ENCODE peak calls at places on chromosomes 7 and 10, in five cellular contexts. One of them, this sample, is unnamed.

GRCh38 chr10:24718031-24718855 is 5.4 kb downstream of the ARHGAP21 start:
- DNase-seq in GM12878: no peak
- DNase-seq in HepG2: peak; percentile 62
- DNase-seq in H1: no peak
- DNase-seq in HEK293T: no peak
- DNase-seq in this sample: no peak

GRCh38 chr7:95676691-95677090 is 80.4 kb upstream of the PDK4 start:
- DNase-seq in GM12878: no peak
- DNase-seq in H1: no peak
- DNase-seq in HEK293T: no peak
- DNase-seq in HepG2: no peak
- DNase-seq in this sample: no peak

GRCh38 chr10:127117125-127117524 is 79.3 kb downstream of the INSYN2A start:
- DNase-seq in HEK293T: peak; percentile 59
- DNase-seq in GM12878: no peak
- DNase-seq in HepG2: peak; percentile 12
- DNase-seq in H1: peak; percentile 86
- DNase-seq in this sample: peak; percentile 28

GRCh38 chr10:1002425-1003006 is 14.3 kb downstream of the GTPBP4 start:
- DNase-seq in HepG2: no peak
- DNase-seq in HEK293T: no peak
- DNase-seq in GM12878: no peak
- DNase-seq in H1: no peak
- DNase-seq in this sample: no peak

GRCh38 chr7:94556028-94556427 is 46.4 kb downstream of the CASD1 start:
- DNase-seq in HEK293T: no peak
- DNase-seq in H1: no peak
- DNase-seq in HepG2: no peak
- DNase-seq in GM12878: no peak
- DNase-seq in this sample: no peak

GRCh38 chr10:124649209-124649608 is 95.0 kb downstream of the FAM53B start:
- DNase-seq in HEK293T: no peak
- DNase-seq in GM12878: no peak
- DNase-seq in H1: no peak
- DNase-seq in HepG2: no peak
- DNase-seq in this sample: no peak

GRCh38 chr7:139620676-139621344 is 97.3 kb downstream of the CLEC2L start:
- DNase-seq in HEK293T: peak; percentile 85
- DNase-seq in H1: peak; percentile 93
- DNase-seq in HepG2: peak; percentile 28
- DNase-seq in GM12878: no peak
- DNase-seq in this sample: peak; percentile 47

GRCh38 chr10:12241810-12242529 is 46.0 kb downstream of the CDC123 start:
- DNase-seq in HEK293T: no peak
- DNase-seq in HepG2: no peak
- DNase-seq in GM12878: peak; percentile 41
- DNase-seq in H1: no peak
- DNase-seq in this sample: no peak

GRCh38 chr10:128274938-128275337 is 148.7 kb upstream of the MKI67 start:
- DNase-seq in HEK293T: no peak
- DNase-seq in GM12878: no peak
- DNase-seq in HepG2: no peak
- DNase-seq in H1: no peak
- DNase-seq in this sample: no peak

GRCh38 chr10:120555436-120556163 is 98.6 kb downstream of the PLPP4 start:
- DNase-seq in HepG2: no peak
- DNase-seq in H1: no peak
- DNase-seq in HEK293T: no peak
- DNase-seq in GM12878: no peak
- DNase-seq in this sample: no peak

GRCh38 chr10:70672165-70672992 is at the start of gene ADAMTS14:
- DNase-seq in GM12878: no peak
- DNase-seq in H1: peak; percentile 69
- DNase-seq in HEK293T: peak; percentile 54
- DNase-seq in HepG2: no peak
- DNase-seq in this sample: no peak

GRCh38 chr10:114519306-114519669 is 115.0 kb upstream of the AFAP1L2 start:
- DNase-seq in GM12878: no peak
- DNase-seq in HEK293T: no peak
- DNase-seq in HepG2: no peak
- DNase-seq in H1: no peak
- DNase-seq in this sample: no peak

GRCh38 chr10:11906714-11907113 is 83.6 kb downstream of the PROSER2 start:
- DNase-seq in H1: no peak
- DNase-seq in HepG2: no peak
- DNase-seq in GM12878: no peak
- DNase-seq in HEK293T: no peak
- DNase-seq in this sample: no peak

GRCh38 chr7:119890631-119891030 is 382.3 kb upstream of the KCND2 start:
- DNase-seq in GM12878: no peak
- DNase-seq in HEK293T: no peak
- DNase-seq in HepG2: no peak
- DNase-seq in H1: no peak
- DNase-seq in this sample: no peak

GRCh38 chr7:20440472-20441105 is 109.9 kb downstream of the ITGB8 start:
- DNase-seq in HepG2: peak; percentile 4
- DNase-seq in H1: peak; percentile 86
- DNase-seq in HEK293T: peak; percentile 19
- DNase-seq in GM12878: no peak
- DNase-seq in this sample: peak; percentile 61

GRCh38 chr10:127977368-127978009 is 70.6 kb downstream of the PTPRE start:
- DNase-seq in H1: no peak
- DNase-seq in HepG2: no peak
- DNase-seq in HEK293T: no peak
- DNase-seq in GM12878: no peak
- DNase-seq in this sample: no peak

GRCh38 chr10:31808258-31809218 is 120.1 kb downstream of the ARHGAP12 start:
- DNase-seq in GM12878: peak; percentile 49
- DNase-seq in HepG2: peak; percentile 21
- DNase-seq in H1: no peak
- DNase-seq in HEK293T: peak; percentile 8
- DNase-seq in this sample: no peak

GRCh38 chr10:31896972-31897384 is 31.7 kb downstream of the ARHGAP12 start:
- DNase-seq in HepG2: no peak
- DNase-seq in H1: no peak
- DNase-seq in HEK293T: no peak
- DNase-seq in GM12878: no peak
- DNase-seq in this sample: no peak

GRCh38 chr10:14554091-14554842 is 220.4 kb downstream of the FAM107B start:
- DNase-seq in HEK293T: peak; percentile 21
- DNase-seq in H1: no peak
- DNase-seq in GM12878: no peak
- DNase-seq in HepG2: no peak
- DNase-seq in this sample: no peak

GRCh38 chr10:61744469-61744868 is 81.7 kb downstream of the CABCOCO1 start:
- DNase-seq in HepG2: no peak
- DNase-seq in H1: no peak
- DNase-seq in GM12878: no peak
- DNase-seq in HEK293T: no peak
- DNase-seq in this sample: no peak

GRCh38 chr7:38017320-38017719 is 96.9 kb downstream of the EPDR1 start:
- DNase-seq in HEK293T: no peak
- DNase-seq in HepG2: no peak
- DNase-seq in H1: no peak
- DNase-seq in GM12878: no peak
- DNase-seq in this sample: no peak

GRCh38 chr10:36172574-36172973 is 530.5 kb upstream of the FZD8 start:
- DNase-seq in GM12878: no peak
- DNase-seq in HEK293T: no peak
- DNase-seq in HepG2: no peak
- DNase-seq in H1: no peak
- DNase-seq in this sample: no peak

GRCh38 chr10:36173364-36173763 is 531.3 kb upstream of the FZD8 start:
- DNase-seq in HepG2: no peak
- DNase-seq in GM12878: no peak
- DNase-seq in HEK293T: no peak
- DNase-seq in H1: no peak
- DNase-seq in this sample: no peak

GRCh38 chr10:36172054-36172531 is 530.0 kb upstream of the FZD8 start:
- DNase-seq in H1: no peak
- DNase-seq in HepG2: no peak
- DNase-seq in GM12878: no peak
- DNase-seq in HEK293T: no peak
- DNase-seq in this sample: no peak

GRCh38 chr10:36170943-36171501 is 528.9 kb upstream of the FZD8 start:
- DNase-seq in GM12878: no peak
- DNase-seq in HepG2: no peak
- DNase-seq in HEK293T: no peak
- DNase-seq in H1: no peak
- DNase-seq in this sample: no peak

DNA sequence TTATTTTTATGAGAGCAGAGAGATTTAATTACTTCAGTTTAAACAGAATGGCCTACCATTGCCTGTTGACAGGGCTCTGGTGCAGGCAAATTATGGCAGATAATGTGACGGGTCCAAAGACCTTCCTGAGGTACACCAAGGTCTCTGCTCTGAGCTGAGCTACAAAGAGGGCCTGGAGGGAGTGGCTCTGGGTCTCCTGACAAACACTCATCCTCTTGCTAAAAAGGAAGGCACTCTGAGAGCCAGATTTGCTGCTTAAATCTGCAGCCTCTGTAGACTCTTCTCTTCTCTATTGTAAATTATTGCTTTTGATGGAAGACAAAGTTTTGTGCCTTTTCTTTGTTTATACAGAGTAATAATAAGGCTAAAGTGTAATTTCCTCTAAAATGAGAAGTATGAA is 529.5 kb upstream of the FZD8 start:
- DNase-seq in H1: no peak
- DNase-seq in HEK293T: no peak
- DNase-seq in GM12878: no peak
- DNase-seq in HepG2: no peak
- DNase-seq in this sample: no peak
- TF ChIP-seq SUZ12 in H1: no peak
- TF ChIP-seq SUZ12 in HEK293T: no peak
- TF ChIP-seq SUZ12 in GM12878: no peak
- TF ChIP-seq SUZ12 in HepG2: no peak
- TF ChIP-seq SUZ12 in this sample: no peak

GRCh38 chr7:44194069-44194468 is 4.8 kb upstream of the GCK start:
- DNase-seq in HepG2: no peak
- DNase-seq in H1: no peak
- DNase-seq in HEK293T: no peak
- DNase-seq in GM12878: no peak
- DNase-seq in this sample: no peak
- TF ChIP-seq SUZ12 in HepG2: no peak
- TF ChIP-seq SUZ12 in H1: no peak
- TF ChIP-seq SUZ12 in HEK293T: no peak
- TF ChIP-seq SUZ12 in GM12878: no peak
- TF ChIP-seq SUZ12 in this sample: no peak

GRCh38 chr7:5294169-5294987 is 11.6 kb downstream of the SLC29A4 start:
- DNase-seq in GM12878: no peak
- DNase-seq in H1: no peak
- DNase-seq in HepG2: peak; percentile 24
- DNase-seq in HEK293T: no peak
- DNase-seq in this sample: no peak
- TF ChIP-seq SUZ12 in GM12878: no peak
- TF ChIP-seq SUZ12 in H1: no peak
- TF ChIP-seq SUZ12 in HepG2: no peak
- TF ChIP-seq SUZ12 in HEK293T: no peak
- TF ChIP-seq SUZ12 in this sample: no peak

GRCh38 chr10:97922378-97922758 is 72.7 kb downstream of the GOLGA7B start:
- DNase-seq in GM12878: no peak
- DNase-seq in H1: no peak
- DNase-seq in HepG2: no peak
- DNase-seq in HEK293T: no peak
- DNase-seq in this sample: no peak
- TF ChIP-seq SUZ12 in GM12878: no peak
- TF ChIP-seq SUZ12 in H1: no peak
- TF ChIP-seq SUZ12 in HepG2: no peak
- TF ChIP-seq SUZ12 in HEK293T: no peak
- TF ChIP-seq SUZ12 in this sample: no peak

GRCh38 chr7:16999541-17000266 is 117.9 kb upstream of the AGR3 start:
- DNase-seq in GM12878: no peak
- DNase-seq in HepG2: no peak
- DNase-seq in HEK293T: no peak
- DNase-seq in H1: no peak
- DNase-seq in this sample: no peak
- TF ChIP-seq SUZ12 in GM12878: no peak
- TF ChIP-seq SUZ12 in HepG2: no peak
- TF ChIP-seq SUZ12 in HEK293T: no peak
- TF ChIP-seq SUZ12 in H1: no peak
- TF ChIP-seq SUZ12 in this sample: no peak

GRCh38 chr7:151063212-151063561 is 3.8 kb downstream of the SLC4A2 start:
- DNase-seq in GM12878: no peak
- DNase-seq in HEK293T: no peak
- DNase-seq in HepG2: peak; percentile 41
- DNase-seq in H1: no peak
- DNase-seq in this sample: no peak
- TF ChIP-seq SUZ12 in GM12878: no peak
- TF ChIP-seq SUZ12 in HEK293T: no peak
- TF ChIP-seq SUZ12 in HepG2: no peak
- TF ChIP-seq SUZ12 in H1: no peak
- TF ChIP-seq SUZ12 in this sample: no peak

GRCh38 chr7:87600130-87601124 is at the start of gene ABCB1:
- DNase-seq in HepG2: peak; percentile 63
- DNase-seq in H1: peak; percentile 74
- DNase-seq in HEK293T: peak; percentile 74
- DNase-seq in GM12878: no peak
- DNase-seq in this sample: peak; percentile 46
- TF ChIP-seq SUZ12 in HepG2: no peak
- TF ChIP-seq SUZ12 in H1: peak; percentile 73
- TF ChIP-seq SUZ12 in HEK293T: no peak
- TF ChIP-seq SUZ12 in GM12878: no peak
- TF ChIP-seq SUZ12 in this sample: no peak

GRCh38 chr7:85413718-85414117 is 226.9 kb upstream of the SEMA3D start:
- DNase-seq in HepG2: no peak
- DNase-seq in HEK293T: no peak
- DNase-seq in H1: no peak
- DNase-seq in GM12878: no peak
- DNase-seq in this sample: no peak
- TF ChIP-seq SUZ12 in HepG2: no peak
- TF ChIP-seq SUZ12 in HEK293T: no peak
- TF ChIP-seq SUZ12 in H1: no peak
- TF ChIP-seq SUZ12 in GM12878: no peak
- TF ChIP-seq SUZ12 in this sample: no peak

GRCh38 chr10:119516381-119517234 is 25.9 kb downstream of the RGS10 start:
- DNase-seq in H1: no peak
- DNase-seq in GM12878: peak; percentile 69
- DNase-seq in HEK293T: peak; percentile 25
- DNase-seq in HepG2: no peak
- DNase-seq in this sample: no peak
- TF ChIP-seq SUZ12 in H1: no peak
- TF ChIP-seq SUZ12 in GM12878: no peak
- TF ChIP-seq SUZ12 in HEK293T: no peak
- TF ChIP-seq SUZ12 in HepG2: no peak
- TF ChIP-seq SUZ12 in this sample: no peak

GRCh38 chr7:27098493-27099223 is 2.9 kb upstream of the HOXA1 start:
- DNase-seq in HepG2: no peak
- DNase-seq in HEK293T: no peak
- DNase-seq in GM12878: no peak
- DNase-seq in H1: no peak
- DNase-seq in this sample: no peak
- TF ChIP-seq SUZ12 in HepG2: no peak
- TF ChIP-seq SUZ12 in HEK293T: no peak
- TF ChIP-seq SUZ12 in GM12878: no peak
- TF ChIP-seq SUZ12 in H1: peak; percentile 96
- TF ChIP-seq SUZ12 in this sample: no peak